ENCODE peak calls at places on chromosomes 11 and 22, in ten cellular contexts. One of them, this sample, is unnamed.

GRCh38 chr22:31347251-31348008 is 1.3 kb upstream of the PATZ1 start:
- DNase-seq in nephron progenitor cell: peak; percentile 73
- DNase-seq in mucosa of descending colon: peak; percentile 81
- DNase-seq in astrocyte of the cerebellum: peak; percentile 42
- DNase-seq in A549: peak; percentile 20
- DNase-seq in Caco-2: peak; percentile 63
- DNase-seq in GM10248: peak; percentile 65
- DNase-seq in uterus: peak; percentile 64
- DNase-seq in SK-N-SH: peak; percentile 73
- DNase-seq in body of pancreas: peak; percentile 76
- DNase-seq in this sample: no peak

GRCh38 chr22:19187716-19188563 is 9.4 kb upstream of the SLC25A1 start:
- DNase-seq in nephron progenitor cell: no peak
- DNase-seq in mucosa of descending colon: no peak
- DNase-seq in astrocyte of the cerebellum: no peak
- DNase-seq in A549: no peak
- DNase-seq in Caco-2: no peak
- DNase-seq in GM10248: no peak
- DNase-seq in uterus: no peak
- DNase-seq in SK-N-SH: no peak
- DNase-seq in body of pancreas: no peak
- DNase-seq in this sample: no peak

GRCh38 chr11:87144266-87144665 is 106.5 kb downstream of the TMEM135 start:
- DNase-seq in nephron progenitor cell: no peak
- DNase-seq in mucosa of descending colon: no peak
- DNase-seq in astrocyte of the cerebellum: no peak
- DNase-seq in A549: no peak
- DNase-seq in Caco-2: no peak
- DNase-seq in GM10248: no peak
- DNase-seq in uterus: no peak
- DNase-seq in SK-N-SH: no peak
- DNase-seq in body of pancreas: no peak
- DNase-seq in this sample: no peak

GRCh38 chr11:113618360-113618759 is 87.7 kb downstream of the TMPRSS5 start:
- DNase-seq in nephron progenitor cell: no peak
- DNase-seq in mucosa of descending colon: no peak
- DNase-seq in astrocyte of the cerebellum: peak; percentile 46
- DNase-seq in A549: no peak
- DNase-seq in Caco-2: no peak
- DNase-seq in GM10248: no peak
- DNase-seq in uterus: no peak
- DNase-seq in SK-N-SH: no peak
- DNase-seq in body of pancreas: no peak
- DNase-seq in this sample: no peak

GRCh38 chr11:45275823-45276222 is 10.3 kb downstream of the SYT13 start:
- DNase-seq in nephron progenitor cell: no peak
- DNase-seq in mucosa of descending colon: no peak
- DNase-seq in astrocyte of the cerebellum: no peak
- DNase-seq in A549: no peak
- DNase-seq in Caco-2: no peak
- DNase-seq in GM10248: no peak
- DNase-seq in uterus: no peak
- DNase-seq in SK-N-SH: no peak
- DNase-seq in body of pancreas: no peak
- DNase-seq in this sample: no peak

GRCh38 chr22:44660051-44660830 is 41.8 kb upstream of the PRR5 start:
- DNase-seq in nephron progenitor cell: no peak
- DNase-seq in mucosa of descending colon: no peak
- DNase-seq in astrocyte of the cerebellum: no peak
- DNase-seq in A549: no peak
- DNase-seq in Caco-2: no peak
- DNase-seq in GM10248: no peak
- DNase-seq in uterus: no peak
- DNase-seq in SK-N-SH: peak; percentile 3
- DNase-seq in body of pancreas: no peak
- DNase-seq in this sample: no peak

GRCh38 chr11:315051-315481 is 1.2 kb downstream of the IFITM1 start:
- DNase-seq in nephron progenitor cell: no peak
- DNase-seq in mucosa of descending colon: peak; percentile 43
- DNase-seq in astrocyte of the cerebellum: no peak
- DNase-seq in A549: no peak
- DNase-seq in Caco-2: no peak
- DNase-seq in GM10248: no peak
- DNase-seq in uterus: no peak
- DNase-seq in SK-N-SH: no peak
- DNase-seq in body of pancreas: no peak
- DNase-seq in this sample: no peak

GRCh38 chr22:45531944-45532631 is 29.4 kb downstream of the FBLN1 start:
- DNase-seq in nephron progenitor cell: peak; percentile 26
- DNase-seq in mucosa of descending colon: no peak
- DNase-seq in astrocyte of the cerebellum: no peak
- DNase-seq in A549: no peak
- DNase-seq in Caco-2: no peak
- DNase-seq in GM10248: no peak
- DNase-seq in uterus: no peak
- DNase-seq in SK-N-SH: peak; percentile 71
- DNase-seq in body of pancreas: no peak
- DNase-seq in this sample: no peak

DNA sequence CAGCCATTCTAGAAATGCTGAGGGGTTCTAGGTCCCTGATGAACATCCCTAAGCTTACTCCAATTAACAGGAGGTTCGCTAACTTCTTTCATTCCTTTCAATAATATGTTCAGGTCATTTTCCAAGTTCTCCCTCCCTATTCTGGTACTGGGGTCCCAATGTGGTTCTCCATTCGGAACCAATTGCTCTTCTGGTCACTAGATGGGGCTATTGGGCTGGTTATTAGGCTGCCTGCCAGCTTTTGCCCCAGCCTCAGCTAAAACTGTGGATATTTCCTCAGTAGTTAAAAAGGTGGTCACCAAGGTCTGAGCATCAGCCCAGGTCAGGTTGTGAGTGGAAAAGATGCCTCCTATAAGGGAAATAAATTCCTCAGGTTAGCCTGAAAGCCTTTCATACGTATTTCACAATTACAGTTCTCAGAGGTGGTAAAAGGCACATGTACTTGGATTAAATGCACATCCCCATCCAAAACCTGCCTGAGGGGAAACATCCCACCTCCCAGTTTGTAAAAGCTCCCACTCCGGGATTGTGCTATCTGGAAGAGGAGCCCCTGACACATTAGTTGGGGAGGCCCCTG is 161.1 kb upstream of the CCDC179 start:
- DNase-seq in nephron progenitor cell: peak; percentile 38
- DNase-seq in mucosa of descending colon: no peak
- DNase-seq in astrocyte of the cerebellum: peak; percentile 4
- DNase-seq in A549: peak; percentile 8
- DNase-seq in Caco-2: no peak
- DNase-seq in GM10248: peak; percentile 43
- DNase-seq in uterus: no peak
- DNase-seq in SK-N-SH: peak; percentile 59
- DNase-seq in body of pancreas: peak; percentile 56
- DNase-seq in this sample: no peak
- TF ChIP-seq CTCF in nephron progenitor cell: peak; percentile 68
- TF ChIP-seq CTCF in mucosa of descending colon: no peak
- TF ChIP-seq CTCF in astrocyte of the cerebellum: peak; percentile 73
- TF ChIP-seq CTCF in A549: peak; percentile 42
- TF ChIP-seq CTCF in Caco-2: peak; percentile 85
- TF ChIP-seq CTCF in GM10248: peak; percentile 58
- TF ChIP-seq CTCF in uterus: peak; percentile 9
- TF ChIP-seq CTCF in SK-N-SH: peak; percentile 86
- TF ChIP-seq CTCF in body of pancreas: peak; percentile 67
- TF ChIP-seq CTCF in this sample: peak; percentile 77

GRCh38 chr11:15819679-15820286 is 536.6 kb downstream of the SOX6 start:
- DNase-seq in nephron progenitor cell: peak; percentile 69
- DNase-seq in mucosa of descending colon: peak; percentile 91
- DNase-seq in astrocyte of the cerebellum: no peak
- DNase-seq in A549: peak; percentile 41
- DNase-seq in Caco-2: peak; percentile 68
- DNase-seq in GM10248: peak; percentile 54
- DNase-seq in uterus: peak; percentile 31
- DNase-seq in SK-N-SH: no peak
- DNase-seq in body of pancreas: peak; percentile 83
- DNase-seq in this sample: no peak
- TF ChIP-seq CTCF in nephron progenitor cell: peak; percentile 79
- TF ChIP-seq CTCF in mucosa of descending colon: peak; percentile 86
- TF ChIP-seq CTCF in astrocyte of the cerebellum: peak; percentile 92
- TF ChIP-seq CTCF in A549: peak; percentile 69
- TF ChIP-seq CTCF in Caco-2: peak; percentile 95
- TF ChIP-seq CTCF in GM10248: peak; percentile 78
- TF ChIP-seq CTCF in uterus: peak; percentile 45
- TF ChIP-seq CTCF in SK-N-SH: peak; percentile 46
- TF ChIP-seq CTCF in body of pancreas: peak; percentile 87
- TF ChIP-seq CTCF in this sample: peak; percentile 88

GRCh38 chr11:77515063-77515462 is 41.2 kb upstream of the PAK1 start:
- DNase-seq in nephron progenitor cell: no peak
- DNase-seq in mucosa of descending colon: no peak
- DNase-seq in astrocyte of the cerebellum: no peak
- DNase-seq in A549: no peak
- DNase-seq in Caco-2: no peak
- DNase-seq in GM10248: no peak
- DNase-seq in uterus: no peak
- DNase-seq in SK-N-SH: peak; percentile 51
- DNase-seq in body of pancreas: no peak
- DNase-seq in this sample: no peak

GRCh38 chr11:77518471-77518870 is 44.6 kb upstream of the PAK1 start:
- DNase-seq in nephron progenitor cell: no peak
- DNase-seq in mucosa of descending colon: no peak
- DNase-seq in astrocyte of the cerebellum: no peak
- DNase-seq in A549: no peak
- DNase-seq in Caco-2: no peak
- DNase-seq in GM10248: no peak
- DNase-seq in uterus: no peak
- DNase-seq in SK-N-SH: no peak
- DNase-seq in body of pancreas: no peak
- DNase-seq in this sample: no peak

GRCh38 chr11:77517753-77518152 is 43.9 kb upstream of the PAK1 start:
- DNase-seq in nephron progenitor cell: no peak
- DNase-seq in mucosa of descending colon: no peak
- DNase-seq in astrocyte of the cerebellum: no peak
- DNase-seq in A549: no peak
- DNase-seq in Caco-2: no peak
- DNase-seq in GM10248: no peak
- DNase-seq in uterus: no peak
- DNase-seq in SK-N-SH: no peak
- DNase-seq in body of pancreas: no peak
- DNase-seq in this sample: no peak

GRCh38 chr11:77515483-77515882 is 41.6 kb upstream of the PAK1 start:
- DNase-seq in nephron progenitor cell: no peak
- DNase-seq in mucosa of descending colon: no peak
- DNase-seq in astrocyte of the cerebellum: no peak
- DNase-seq in A549: no peak
- DNase-seq in Caco-2: peak; percentile 83
- DNase-seq in GM10248: no peak
- DNase-seq in uterus: no peak
- DNase-seq in SK-N-SH: no peak
- DNase-seq in body of pancreas: no peak
- DNase-seq in this sample: no peak

DNA sequence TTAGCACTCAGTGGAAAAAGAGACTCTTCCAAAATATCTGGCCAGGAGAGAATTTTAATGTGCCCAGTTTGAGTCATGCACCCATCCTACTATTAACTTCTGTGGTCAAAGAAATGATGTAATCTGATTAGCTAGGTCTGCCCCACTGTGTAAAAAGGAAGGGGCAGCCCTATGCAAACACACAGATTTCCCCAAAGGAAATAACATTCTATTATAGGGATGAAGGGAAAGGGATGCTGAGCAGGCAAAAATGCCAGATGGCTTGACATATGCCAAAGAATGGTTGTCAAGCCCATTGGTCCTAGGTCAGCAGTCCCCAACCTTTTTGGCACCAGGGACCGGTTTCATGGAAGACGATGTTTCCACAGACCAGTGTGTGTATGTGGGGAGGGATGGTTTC is 43.3 kb upstream of the PAK1 start:
- DNase-seq in nephron progenitor cell: no peak
- DNase-seq in mucosa of descending colon: no peak
- DNase-seq in astrocyte of the cerebellum: no peak
- DNase-seq in A549: no peak
- DNase-seq in Caco-2: no peak
- DNase-seq in GM10248: no peak
- DNase-seq in uterus: no peak
- DNase-seq in SK-N-SH: no peak
- DNase-seq in body of pancreas: no peak
- DNase-seq in this sample: no peak
- TF ChIP-seq CTCF in nephron progenitor cell: no peak
- TF ChIP-seq CTCF in mucosa of descending colon: no peak
- TF ChIP-seq CTCF in astrocyte of the cerebellum: no peak
- TF ChIP-seq CTCF in A549: no peak
- TF ChIP-seq CTCF in Caco-2: no peak
- TF ChIP-seq CTCF in GM10248: no peak
- TF ChIP-seq CTCF in uterus: no peak
- TF ChIP-seq CTCF in SK-N-SH: no peak
- TF ChIP-seq CTCF in body of pancreas: no peak
- TF ChIP-seq CTCF in this sample: no peak

GRCh38 chr11:124745270-124745834 is 5.6 kb downstream of the NRGN start:
- DNase-seq in nephron progenitor cell: no peak
- DNase-seq in mucosa of descending colon: peak; percentile 44
- DNase-seq in astrocyte of the cerebellum: no peak
- DNase-seq in A549: no peak
- DNase-seq in Caco-2: no peak
- DNase-seq in GM10248: no peak
- DNase-seq in uterus: no peak
- DNase-seq in SK-N-SH: no peak
- DNase-seq in body of pancreas: no peak
- DNase-seq in this sample: no peak
- TF ChIP-seq CTCF in nephron progenitor cell: no peak
- TF ChIP-seq CTCF in mucosa of descending colon: no peak
- TF ChIP-seq CTCF in astrocyte of the cerebellum: no peak
- TF ChIP-seq CTCF in A549: no peak
- TF ChIP-seq CTCF in Caco-2: no peak
- TF ChIP-seq CTCF in GM10248: no peak
- TF ChIP-seq CTCF in uterus: no peak
- TF ChIP-seq CTCF in SK-N-SH: no peak
- TF ChIP-seq CTCF in body of pancreas: no peak
- TF ChIP-seq CTCF in this sample: no peak